ENCODE peak calls at places on chromosomes 7 and 10, in ten cellular contexts. K is astrocyte of the spinal cord, T is adrenal gland, E is upper lobe of left lung, Y is WTC11, W is NB4, J is fibroblast of lung, C is colonic mucosa, Z is progenitor cell of endocrine pancreas, H is epithelial cell of esophagus. B is an unnamed sample.

GRCh38 chr7:116258734-116259133 is 48.4 kb downstream of the TES start:
- DNase-seq in K (peak; percentile 80), T (peak; percentile 22), E (no peak), Y (no peak), W (peak; percentile 59), J (peak; percentile 85), C (peak; percentile 37), Z (no peak), H (peak; percentile 73), B (no peak)

GRCh38 chr7:139696547-139696946 is 81.3 kb downstream of the HIPK2 start:
- DNase-seq in K (no peak), T (no peak), E (no peak), Y (no peak), W (peak; percentile 40), J (no peak), C (no peak), Z (no peak), H (no peak), B (no peak)

GRCh38 chr7:37987732-37988131 is 67.3 kb downstream of the EPDR1 start:
- DNase-seq in K (peak; percentile 82), T (no peak), E (peak; percentile 42), Y (no peak), W (peak; percentile 51), J (no peak), C (peak; percentile 52), Z (no peak), H (peak; percentile 68), B (no peak)

GRCh38 chr10:30248728-30249127 is 100.3 kb downstream of the MTPAP start:
- DNase-seq in K (no peak), T (no peak), E (no peak), Y (no peak), W (no peak), J (no peak), C (no peak), Z (no peak), H (no peak), B (no peak)

GRCh38 chr7:112945046-112945445 is 141.6 kb downstream of the GPR85 start:
- DNase-seq in K (no peak), T (no peak), E (no peak), Y (no peak), W (no peak), J (no peak), C (no peak), Z (no peak), H (no peak), B (no peak)

GRCh38 chr7:24328050-24328449 is 44.1 kb downstream of the NPY start:
- DNase-seq in K (no peak), T (no peak), E (peak; percentile 69), Y (no peak), W (peak; percentile 9), J (peak; percentile 4), C (no peak), Z (no peak), H (peak; percentile 22), B (no peak)

GRCh38 chr7:139651308-139651707 is 126.5 kb downstream of the HIPK2 start:
- DNase-seq in K (no peak), T (no peak), E (no peak), Y (no peak), W (no peak), J (no peak), C (no peak), Z (no peak), H (peak; percentile 22), B (no peak)

GRCh38 chr7:68420342-68420750 is 1177.9 kb upstream of the AUTS2 start:
- DNase-seq in K (no peak), T (no peak), E (no peak), Y (no peak), W (no peak), J (no peak), C (no peak), Z (no peak), H (no peak), B (no peak)

GRCh38 chr7:140873473-140873872 is 51.3 kb downstream of the BRAF start:
- DNase-seq in K (no peak), T (no peak), E (no peak), Y (no peak), W (no peak), J (no peak), C (no peak), Z (no peak), H (no peak), B (no peak)

GRCh38 chr10:15433850-15434537 is 62.9 kb upstream of the FAM171A1 start:
- DNase-seq in K (peak; percentile 71), T (no peak), E (no peak), Y (no peak), W (peak; percentile 40), J (peak; percentile 68), C (peak; percentile 47), Z (no peak), H (peak; percentile 60), B (no peak)

GRCh38 chr10:55500931-55501559 is 700.0 kb upstream of the PCDH15 start:
- DNase-seq in K (peak; percentile 19), T (peak; percentile 25), E (no peak), Y (peak; percentile 63), W (peak; percentile 55), J (peak; percentile 32), C (peak; percentile 18), Z (no peak), H (peak; percentile 55), B (peak; percentile 64)

GRCh38 chr10:17544465-17544864 is 72.7 kb downstream of the HACD1 start:
- DNase-seq in K (peak; percentile 43), T (no peak), E (no peak), Y (no peak), W (no peak), J (peak; percentile 33), C (no peak), Z (no peak), H (no peak), B (no peak)

GRCh38 chr7:37408241-37408884 is 40.3 kb downstream of the ELMO1 start:
- DNase-seq in K (no peak), T (no peak), E (no peak), Y (no peak), W (peak; percentile 37), J (no peak), C (no peak), Z (no peak), H (no peak), B (no peak)

GRCh38 chr7:115127399-115128021 is 205.6 kb downstream of the MDFIC start:
- DNase-seq in K (no peak), T (no peak), E (no peak), Y (no peak), W (no peak), J (no peak), C (no peak), Z (no peak), H (peak; percentile 61), B (no peak)

GRCh38 chr7:155993420-155994252 is 181.4 kb upstream of the SHH start:
- DNase-seq in K (no peak), T (no peak), E (peak; percentile 19), Y (no peak), W (no peak), J (no peak), C (no peak), Z (no peak), H (peak; percentile 13), B (no peak)

GRCh38 chr10:36336315-36336714 is 694.2 kb upstream of the FZD8 start:
- DNase-seq in K (peak; percentile 32), T (no peak), E (no peak), Y (no peak), W (no peak), J (no peak), C (no peak), Z (no peak), H (no peak), B (no peak)

GRCh38 chr10:53536322-53536721 is 763.7 kb upstream of the MBL2 start:
- DNase-seq in K (no peak), T (no peak), E (no peak), Y (no peak), W (no peak), J (no peak), C (no peak), Z (no peak), H (peak; percentile 16), B (no peak)

GRCh38 chr10:4344544-4344994 is 481.4 kb upstream of the AKR1E2 start:
- DNase-seq in K (peak; percentile 100), T (peak; percentile 30), E (peak; percentile 78), Y (no peak), W (peak; percentile 2), J (peak; percentile 100), C (no peak), Z (no peak), H (peak; percentile 100), B (no peak)
- TF ChIP-seq CTCF in K (peak; percentile 23), T (no peak), E (no peak), Y (no peak), W (no peak), J (peak; percentile 17), C (no peak), Z (no peak), H (peak; percentile 40), B (no peak)

GRCh38 chr7:7764515-7765138 is 46.2 kb upstream of the RPA3 start:
- DNase-seq in K (no peak), T (no peak), E (no peak), Y (no peak), W (no peak), J (no peak), C (no peak), Z (no peak), H (peak; percentile 54), B (no peak)
- TF ChIP-seq CTCF in K (no peak), T (no peak), E (no peak), Y (no peak), W (no peak), J (no peak), C (no peak), Z (no peak), H (no peak), B (peak; percentile 19)

DNA sequence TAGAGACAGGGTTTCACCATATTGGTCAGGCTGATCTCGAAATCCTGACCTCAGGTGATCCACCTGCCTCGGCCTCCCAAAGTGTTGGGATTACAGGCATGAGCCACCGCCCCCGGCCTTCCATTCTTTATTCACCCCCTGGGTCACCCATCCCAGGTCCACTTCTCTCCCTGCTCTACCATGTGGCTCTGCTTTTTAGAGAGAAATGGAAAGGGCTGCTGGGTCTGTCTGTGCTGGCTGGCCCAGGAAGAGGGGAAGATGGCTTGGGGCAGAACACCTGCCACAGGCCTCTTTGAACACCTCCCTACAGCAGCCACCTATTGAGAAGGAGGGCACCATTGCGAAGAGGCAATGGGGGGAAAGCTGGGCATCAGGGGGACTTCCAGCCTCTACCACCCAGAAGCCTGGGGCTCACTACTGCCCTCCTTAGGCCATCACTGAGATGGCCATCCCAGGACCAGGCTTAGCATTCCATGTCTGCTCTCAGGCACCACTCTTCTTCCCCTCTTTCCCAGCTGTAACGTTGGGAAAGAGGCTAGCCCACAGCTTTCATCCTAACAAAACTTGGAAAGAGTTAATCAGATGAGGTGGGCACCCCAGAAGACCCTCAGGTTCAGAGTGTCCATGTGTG is 256.3 kb downstream of the GRID1 start:
- DNase-seq in K (no peak), T (no peak), E (no peak), Y (peak; percentile 63), W (no peak), J (no peak), C (no peak), Z (no peak), H (no peak), B (no peak)
- TF ChIP-seq CTCF in K (no peak), T (no peak), E (no peak), Y (peak; percentile 70), W (peak; percentile 70), J (no peak), C (no peak), Z (peak; percentile 26), H (no peak), B (peak; percentile 86)

DNA sequence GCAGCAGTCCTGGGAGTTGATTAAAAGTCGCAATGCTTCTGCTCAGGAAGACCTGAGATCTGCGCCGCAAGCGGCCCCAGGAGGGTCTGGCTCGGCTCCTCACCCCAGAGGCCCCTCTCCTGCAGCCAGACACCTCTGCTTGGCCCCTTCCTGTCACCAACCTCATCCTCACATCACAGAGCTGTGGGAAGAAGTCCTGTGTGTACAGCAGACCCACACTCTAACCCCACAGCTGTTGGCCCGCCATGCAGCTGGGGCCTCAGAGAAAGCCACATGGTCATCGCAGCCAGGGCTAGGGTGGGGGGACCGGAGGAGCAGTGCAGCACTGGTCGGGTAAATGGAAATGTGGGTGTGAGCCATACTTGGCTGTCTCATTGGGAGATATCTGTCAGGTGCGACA is 97.7 kb downstream of the RGS10 start:
- DNase-seq in K (no peak), T (no peak), E (no peak), Y (no peak), W (no peak), J (no peak), C (no peak), Z (no peak), H (no peak), B (no peak)
- TF ChIP-seq CTCF in K (no peak), T (no peak), E (no peak), Y (no peak), W (no peak), J (no peak), C (no peak), Z (no peak), H (no peak), B (no peak)